ENCODE peak calls at places on chromosomes 3 and 15, in nine cellular contexts. B, T, P, V, H, S, C, I and Q are unnamed samples.

GRCh38 chr3:62098646-62099365 is 274.5 kb downstream of the FEZF2 start:
- DNase-seq in B (no peak), T (no peak), V (no peak), C (no peak), P (no peak), S (no peak), H (no peak), I (no peak), Q (no peak)

GRCh38 chr3:42739401-42740158 is 33.5 kb downstream of the CCDC13 start:
- DNase-seq in C (peak; percentile 89), T (peak; percentile 85), V (peak; percentile 25), H (no peak), P (no peak), S (no peak), I (no peak), B (no peak), Q (no peak)

GRCh38 chr15:76976572-76977270 is 18.2 kb upstream of the PSTPIP1 start:
- DNase-seq in I (peak; percentile 28), T (no peak), V (no peak), B (no peak), H (peak; percentile 33), C (no peak), S (no peak), P (no peak), Q (no peak)

GRCh38 chr3:128070898-128071591 is 18.8 kb downstream of the SEC61A1 start:
- DNase-seq in V (no peak), I (no peak), C (no peak), H (no peak), P (no peak), B (no peak), S (no peak), T (no peak), Q (no peak)

GRCh38 chr3:53102601-53103147 is 27.6 kb downstream of the RFT1 start:
- DNase-seq in V (no peak), P (peak; percentile 27), S (no peak), H (peak; percentile 68), I (no peak), T (no peak), C (no peak), B (no peak), Q (no peak)

GRCh38 chr3:143439785-143440184 is 320.2 kb downstream of the CHST2 start:
- DNase-seq in V (no peak), P (no peak), C (no peak), B (no peak), S (no peak), H (no peak), I (no peak), T (no peak), Q (no peak)

GRCh38 chr3:59143447-59143846 is 93.6 kb upstream of the CFAP20DC start:
- DNase-seq in I (no peak), H (no peak), B (no peak), S (no peak), V (no peak), P (no peak), T (no peak), C (no peak), Q (no peak)

GRCh38 chr3:127542441-127542952 is 48.0 kb downstream of the TPRA1 start:
- DNase-seq in P (peak; percentile 48), I (peak; percentile 89), V (no peak), S (no peak), C (no peak), T (no peak), H (no peak), B (no peak), Q (no peak)

GRCh38 chr3:191246628-191247027 is 47.6 kb downstream of the OSTN start:
- DNase-seq in T (no peak), V (no peak), I (no peak), S (no peak), C (no peak), B (no peak), H (no peak), P (peak; percentile 34), Q (no peak)